ENCODE peak calls at places on chromosomes 5 and 9, in six cellular contexts. One of them, this sample, is unnamed.

GRCh38 chr9:133702798-133703570 is 35.2 kb downstream of the SARDH start:
- DNase-seq in NCI-H1105 treated with DMSO at 0.1 percent for 48 hours: peak
- DNase-seq in GM23248: no peak
- DNase-seq in SJSA1: no peak
- DNase-seq in NCI-H1417 treated with DMSO at 0.1 percent for 48 hours: no peak
- DNase-seq in activated naive CD8-positive, alpha-beta T cell treated with anti-CD3 and anti-CD28 coated beads for 36 hours: peak
- DNase-seq in this sample: no peak

GRCh38 chr5:82749453-82749852 is 327.7 kb downstream of the TMEM167A start:
- DNase-seq in NCI-H1105 treated with DMSO at 0.1 percent for 48 hours: peak
- DNase-seq in GM23248: no peak
- DNase-seq in SJSA1: no peak
- DNase-seq in NCI-H1417 treated with DMSO at 0.1 percent for 48 hours: no peak
- DNase-seq in activated naive CD8-positive, alpha-beta T cell treated with anti-CD3 and anti-CD28 coated beads for 36 hours: no peak
- DNase-seq in this sample: no peak

GRCh38 chr9:93091453-93092081 is 4.5 kb upstream of the CARD19 start:
- DNase-seq in NCI-H1105 treated with DMSO at 0.1 percent for 48 hours: no peak
- DNase-seq in GM23248: peak
- DNase-seq in SJSA1: peak
- DNase-seq in NCI-H1417 treated with DMSO at 0.1 percent for 48 hours: no peak
- DNase-seq in activated naive CD8-positive, alpha-beta T cell treated with anti-CD3 and anti-CD28 coated beads for 36 hours: peak
- DNase-seq in this sample: no peak

GRCh38 chr9:115350548-115350947 is 232.6 kb upstream of the TNC start:
- DNase-seq in NCI-H1105 treated with DMSO at 0.1 percent for 48 hours: no peak
- DNase-seq in GM23248: peak
- DNase-seq in SJSA1: peak
- DNase-seq in NCI-H1417 treated with DMSO at 0.1 percent for 48 hours: no peak
- DNase-seq in activated naive CD8-positive, alpha-beta T cell treated with anti-CD3 and anti-CD28 coated beads for 36 hours: no peak
- DNase-seq in this sample: no peak

GRCh38 chr5:16143361-16144049 is 36.1 kb downstream of the MARCHF11 start:
- DNase-seq in NCI-H1105 treated with DMSO at 0.1 percent for 48 hours: no peak
- DNase-seq in GM23248: no peak
- DNase-seq in SJSA1: no peak
- DNase-seq in NCI-H1417 treated with DMSO at 0.1 percent for 48 hours: no peak
- DNase-seq in activated naive CD8-positive, alpha-beta T cell treated with anti-CD3 and anti-CD28 coated beads for 36 hours: no peak
- DNase-seq in this sample: no peak

GRCh38 chr9:91810286-91810905 is 139.6 kb downstream of the ROR2 start:
- DNase-seq in NCI-H1105 treated with DMSO at 0.1 percent for 48 hours: no peak
- DNase-seq in GM23248: no peak
- DNase-seq in SJSA1: no peak
- DNase-seq in NCI-H1417 treated with DMSO at 0.1 percent for 48 hours: no peak
- DNase-seq in activated naive CD8-positive, alpha-beta T cell treated with anti-CD3 and anti-CD28 coated beads for 36 hours: no peak
- DNase-seq in this sample: no peak

GRCh38 chr5:78076351-78076750 is 218.1 kb downstream of the AP3B1 start:
- DNase-seq in NCI-H1105 treated with DMSO at 0.1 percent for 48 hours: no peak
- DNase-seq in GM23248: no peak
- DNase-seq in SJSA1: no peak
- DNase-seq in NCI-H1417 treated with DMSO at 0.1 percent for 48 hours: no peak
- DNase-seq in activated naive CD8-positive, alpha-beta T cell treated with anti-CD3 and anti-CD28 coated beads for 36 hours: no peak
- DNase-seq in this sample: no peak

GRCh38 chr5:147809830-147810666 is 21.4 kb downstream of the SPINK1 start:
- DNase-seq in NCI-H1105 treated with DMSO at 0.1 percent for 48 hours: no peak
- DNase-seq in GM23248: no peak
- DNase-seq in SJSA1: peak
- DNase-seq in NCI-H1417 treated with DMSO at 0.1 percent for 48 hours: no peak
- DNase-seq in activated naive CD8-positive, alpha-beta T cell treated with anti-CD3 and anti-CD28 coated beads for 36 hours: no peak
- DNase-seq in this sample: no peak

GRCh38 chr9:131473198-131473885 is 29.4 kb upstream of the POMT1 start:
- DNase-seq in NCI-H1105 treated with DMSO at 0.1 percent for 48 hours: no peak
- DNase-seq in GM23248: no peak
- DNase-seq in SJSA1: no peak
- DNase-seq in NCI-H1417 treated with DMSO at 0.1 percent for 48 hours: no peak
- DNase-seq in activated naive CD8-positive, alpha-beta T cell treated with anti-CD3 and anti-CD28 coated beads for 36 hours: no peak
- DNase-seq in this sample: no peak

GRCh38 chr5:116739648-116740047 is 165.0 kb upstream of the SEMA6A start:
- DNase-seq in NCI-H1105 treated with DMSO at 0.1 percent for 48 hours: no peak
- DNase-seq in GM23248: no peak
- DNase-seq in SJSA1: no peak
- DNase-seq in NCI-H1417 treated with DMSO at 0.1 percent for 48 hours: no peak
- DNase-seq in activated naive CD8-positive, alpha-beta T cell treated with anti-CD3 and anti-CD28 coated beads for 36 hours: no peak
- DNase-seq in this sample: no peak

GRCh38 chr5:141875795-141876627 is 2.2 kb downstream of the PCDH1 start:
- DNase-seq in NCI-H1105 treated with DMSO at 0.1 percent for 48 hours: peak
- DNase-seq in GM23248: peak
- DNase-seq in SJSA1: no peak
- DNase-seq in NCI-H1417 treated with DMSO at 0.1 percent for 48 hours: no peak
- DNase-seq in activated naive CD8-positive, alpha-beta T cell treated with anti-CD3 and anti-CD28 coated beads for 36 hours: no peak
- DNase-seq in this sample: no peak

GRCh38 chr5:58999804-59000595 is 417.1 kb downstream of the RAB3C start:
- DNase-seq in NCI-H1105 treated with DMSO at 0.1 percent for 48 hours: no peak
- DNase-seq in GM23248: no peak
- DNase-seq in SJSA1: no peak
- DNase-seq in NCI-H1417 treated with DMSO at 0.1 percent for 48 hours: no peak
- DNase-seq in activated naive CD8-positive, alpha-beta T cell treated with anti-CD3 and anti-CD28 coated beads for 36 hours: no peak
- DNase-seq in this sample: no peak

GRCh38 chr9:7735311-7735710 is 64.3 kb downstream of the DMAC1 start:
- DNase-seq in NCI-H1105 treated with DMSO at 0.1 percent for 48 hours: no peak
- DNase-seq in GM23248: no peak
- DNase-seq in SJSA1: no peak
- DNase-seq in NCI-H1417 treated with DMSO at 0.1 percent for 48 hours: no peak
- DNase-seq in activated naive CD8-positive, alpha-beta T cell treated with anti-CD3 and anti-CD28 coated beads for 36 hours: no peak
- DNase-seq in this sample: no peak

GRCh38 chr5:155252717-155253116 is 239.2 kb downstream of the KIF4B start:
- DNase-seq in NCI-H1105 treated with DMSO at 0.1 percent for 48 hours: no peak
- DNase-seq in GM23248: no peak
- DNase-seq in SJSA1: no peak
- DNase-seq in NCI-H1417 treated with DMSO at 0.1 percent for 48 hours: no peak
- DNase-seq in activated naive CD8-positive, alpha-beta T cell treated with anti-CD3 and anti-CD28 coated beads for 36 hours: no peak
- DNase-seq in this sample: no peak

GRCh38 chr5:59483971-59484472 is 409.5 kb downstream of the PDE4D start:
- DNase-seq in NCI-H1105 treated with DMSO at 0.1 percent for 48 hours: no peak
- DNase-seq in GM23248: peak
- DNase-seq in SJSA1: peak
- DNase-seq in NCI-H1417 treated with DMSO at 0.1 percent for 48 hours: no peak
- DNase-seq in activated naive CD8-positive, alpha-beta T cell treated with anti-CD3 and anti-CD28 coated beads for 36 hours: no peak
- DNase-seq in this sample: no peak

GRCh38 chr9:91724609-91725505 is 225.2 kb downstream of the ROR2 start:
- DNase-seq in NCI-H1105 treated with DMSO at 0.1 percent for 48 hours: no peak
- DNase-seq in GM23248: no peak
- DNase-seq in SJSA1: no peak
- DNase-seq in NCI-H1417 treated with DMSO at 0.1 percent for 48 hours: no peak
- DNase-seq in activated naive CD8-positive, alpha-beta T cell treated with anti-CD3 and anti-CD28 coated beads for 36 hours: no peak
- DNase-seq in this sample: no peak

GRCh38 chr9:126217121-126217520 is 109.5 kb upstream of the MVB12B start:
- DNase-seq in NCI-H1105 treated with DMSO at 0.1 percent for 48 hours: no peak
- DNase-seq in GM23248: no peak
- DNase-seq in SJSA1: no peak
- DNase-seq in NCI-H1417 treated with DMSO at 0.1 percent for 48 hours: no peak
- DNase-seq in activated naive CD8-positive, alpha-beta T cell treated with anti-CD3 and anti-CD28 coated beads for 36 hours: no peak
- DNase-seq in this sample: no peak

GRCh38 chr5:158727771-158728311 is 371.9 kb downstream of the EBF1 start:
- DNase-seq in NCI-H1105 treated with DMSO at 0.1 percent for 48 hours: no peak
- DNase-seq in GM23248: peak
- DNase-seq in SJSA1: peak
- DNase-seq in NCI-H1417 treated with DMSO at 0.1 percent for 48 hours: no peak
- DNase-seq in activated naive CD8-positive, alpha-beta T cell treated with anti-CD3 and anti-CD28 coated beads for 36 hours: no peak
- DNase-seq in this sample: no peak

This sample was measured in brain pericyte.